ENCODE peak calls at places on chromosomes 7 and 10, in nine cellular contexts. One of them, this sample, is unnamed.

GRCh38 chr10:119259345-119259744 is 52.0 kb downstream of the GRK5 start:
- DNase-seq in fibroblast of the aortic adventitia: no peak
- DNase-seq in heart left ventricle: peak
- DNase-seq in IMR-90: no peak
- DNase-seq in cardiac muscle cell: no peak
- DNase-seq in SK-N-SH: no peak
- DNase-seq in GM13977: no peak
- DNase-seq in PC-3: no peak
- DNase-seq in nephron progenitor cell: no peak
- DNase-seq in this sample: no peak

GRCh38 chr10:114311496-114312195 is 72.6 kb downstream of the VWA2 start:
- DNase-seq in nephron progenitor cell: no peak
- DNase-seq in IMR-90: no peak
- DNase-seq in SK-N-SH: no peak
- DNase-seq in fibroblast of the aortic adventitia: no peak
- DNase-seq in PC-3: no peak
- DNase-seq in heart left ventricle: no peak
- DNase-seq in cardiac muscle cell: no peak
- DNase-seq in GM13977: no peak
- DNase-seq in this sample: no peak

GRCh38 chr10:36375107-36375506 is 733.0 kb upstream of the FZD8 start:
- DNase-seq in fibroblast of the aortic adventitia: no peak
- DNase-seq in cardiac muscle cell: no peak
- DNase-seq in GM13977: no peak
- DNase-seq in IMR-90: no peak
- DNase-seq in heart left ventricle: no peak
- DNase-seq in nephron progenitor cell: no peak
- DNase-seq in PC-3: peak
- DNase-seq in SK-N-SH: no peak
- DNase-seq in this sample: no peak

GRCh38 chr10:60456053-60456452 is 66.4 kb upstream of the ANK3 start:
- DNase-seq in PC-3: peak
- DNase-seq in fibroblast of the aortic adventitia: no peak
- DNase-seq in IMR-90: peak
- DNase-seq in nephron progenitor cell: no peak
- DNase-seq in heart left ventricle: no peak
- DNase-seq in SK-N-SH: no peak
- DNase-seq in cardiac muscle cell: no peak
- DNase-seq in GM13977: no peak
- DNase-seq in this sample: no peak

GRCh38 chr7:47648301-47648900 is 66.5 kb upstream of the TNS3 start:
- DNase-seq in PC-3: no peak
- DNase-seq in fibroblast of the aortic adventitia: peak
- DNase-seq in GM13977: no peak
- DNase-seq in heart left ventricle: no peak
- DNase-seq in SK-N-SH: no peak
- DNase-seq in nephron progenitor cell: no peak
- DNase-seq in cardiac muscle cell: peak
- DNase-seq in IMR-90: peak
- DNase-seq in this sample: no peak

GRCh38 chr10:114604357-114605129 is 53.5 kb downstream of the ABLIM1 start:
- DNase-seq in nephron progenitor cell: no peak
- DNase-seq in fibroblast of the aortic adventitia: peak
- DNase-seq in cardiac muscle cell: no peak
- DNase-seq in GM13977: no peak
- DNase-seq in SK-N-SH: no peak
- DNase-seq in heart left ventricle: no peak
- DNase-seq in IMR-90: no peak
- DNase-seq in PC-3: no peak
- DNase-seq in this sample: no peak

GRCh38 chr10:11162828-11163599 is 145.3 kb downstream of the CELF2 start:
- DNase-seq in IMR-90: no peak
- DNase-seq in fibroblast of the aortic adventitia: no peak
- DNase-seq in SK-N-SH: no peak
- DNase-seq in nephron progenitor cell: no peak
- DNase-seq in heart left ventricle: peak
- DNase-seq in cardiac muscle cell: no peak
- DNase-seq in PC-3: no peak
- DNase-seq in GM13977: peak
- DNase-seq in this sample: no peak

GRCh38 chr7:7522421-7522820 is 13.3 kb downstream of the COL28A1 start:
- DNase-seq in cardiac muscle cell: no peak
- DNase-seq in GM13977: no peak
- DNase-seq in SK-N-SH: no peak
- DNase-seq in PC-3: no peak
- DNase-seq in nephron progenitor cell: no peak
- DNase-seq in fibroblast of the aortic adventitia: no peak
- DNase-seq in IMR-90: peak
- DNase-seq in heart left ventricle: no peak
- DNase-seq in this sample: no peak

GRCh38 chr7:13989138-13989943 is at the start of gene ETV1:
- DNase-seq in cardiac muscle cell: peak
- DNase-seq in IMR-90: peak
- DNase-seq in GM13977: no peak
- DNase-seq in PC-3: peak
- DNase-seq in fibroblast of the aortic adventitia: peak
- DNase-seq in heart left ventricle: peak
- DNase-seq in SK-N-SH: peak
- DNase-seq in nephron progenitor cell: peak
- DNase-seq in this sample: peak

GRCh38 chr7:140316165-140316661 is 82.1 kb downstream of the SLC37A3 start:
- DNase-seq in IMR-90: peak
- DNase-seq in GM13977: no peak
- DNase-seq in PC-3: peak
- DNase-seq in cardiac muscle cell: peak
- DNase-seq in nephron progenitor cell: no peak
- DNase-seq in heart left ventricle: peak
- DNase-seq in fibroblast of the aortic adventitia: peak
- DNase-seq in SK-N-SH: no peak
- DNase-seq in this sample: peak

GRCh38 chr7:45697576-45698136 is 123.5 kb downstream of the ADCY1 start:
- DNase-seq in PC-3: no peak
- DNase-seq in heart left ventricle: no peak
- DNase-seq in fibroblast of the aortic adventitia: no peak
- DNase-seq in SK-N-SH: no peak
- DNase-seq in nephron progenitor cell: no peak
- DNase-seq in cardiac muscle cell: no peak
- DNase-seq in GM13977: no peak
- DNase-seq in IMR-90: peak
- DNase-seq in this sample: no peak

GRCh38 chr7:1592299-1592842 is 22.5 kb upstream of the PSMG3 start:
- DNase-seq in nephron progenitor cell: no peak
- DNase-seq in SK-N-SH: peak
- DNase-seq in PC-3: no peak
- DNase-seq in heart left ventricle: no peak
- DNase-seq in GM13977: no peak
- DNase-seq in fibroblast of the aortic adventitia: no peak
- DNase-seq in IMR-90: no peak
- DNase-seq in cardiac muscle cell: no peak
- DNase-seq in this sample: no peak

GRCh38 chr7:50921114-50921513 is 138.4 kb upstream of the GRB10 start:
- DNase-seq in GM13977: no peak
- DNase-seq in PC-3: peak
- DNase-seq in nephron progenitor cell: no peak
- DNase-seq in SK-N-SH: no peak
- DNase-seq in cardiac muscle cell: no peak
- DNase-seq in heart left ventricle: no peak
- DNase-seq in fibroblast of the aortic adventitia: no peak
- DNase-seq in IMR-90: no peak
- DNase-seq in this sample: no peak

GRCh38 chr7:45136106-45137060 is 21.2 kb upstream of the RAMP3 start:
- DNase-seq in GM13977: peak
- DNase-seq in SK-N-SH: peak
- DNase-seq in IMR-90: peak
- DNase-seq in fibroblast of the aortic adventitia: peak
- DNase-seq in nephron progenitor cell: peak
- DNase-seq in PC-3: peak
- DNase-seq in heart left ventricle: peak
- DNase-seq in cardiac muscle cell: peak
- DNase-seq in this sample: no peak

GRCh38 chr10:3095373-3096139 is 28.2 kb downstream of the PFKP start:
- DNase-seq in GM13977: peak
- DNase-seq in nephron progenitor cell: no peak
- DNase-seq in IMR-90: peak
- DNase-seq in SK-N-SH: no peak
- DNase-seq in cardiac muscle cell: peak
- DNase-seq in fibroblast of the aortic adventitia: peak
- DNase-seq in heart left ventricle: no peak
- DNase-seq in PC-3: peak
- DNase-seq in this sample: no peak

GRCh38 chr7:77699056-77699455 is 2.8 kb downstream of the RSBN1L start:
- DNase-seq in PC-3: no peak
- DNase-seq in IMR-90: no peak
- DNase-seq in heart left ventricle: no peak
- DNase-seq in GM13977: peak
- DNase-seq in cardiac muscle cell: no peak
- DNase-seq in fibroblast of the aortic adventitia: no peak
- DNase-seq in SK-N-SH: peak
- DNase-seq in nephron progenitor cell: no peak
- DNase-seq in this sample: no peak

DNA sequence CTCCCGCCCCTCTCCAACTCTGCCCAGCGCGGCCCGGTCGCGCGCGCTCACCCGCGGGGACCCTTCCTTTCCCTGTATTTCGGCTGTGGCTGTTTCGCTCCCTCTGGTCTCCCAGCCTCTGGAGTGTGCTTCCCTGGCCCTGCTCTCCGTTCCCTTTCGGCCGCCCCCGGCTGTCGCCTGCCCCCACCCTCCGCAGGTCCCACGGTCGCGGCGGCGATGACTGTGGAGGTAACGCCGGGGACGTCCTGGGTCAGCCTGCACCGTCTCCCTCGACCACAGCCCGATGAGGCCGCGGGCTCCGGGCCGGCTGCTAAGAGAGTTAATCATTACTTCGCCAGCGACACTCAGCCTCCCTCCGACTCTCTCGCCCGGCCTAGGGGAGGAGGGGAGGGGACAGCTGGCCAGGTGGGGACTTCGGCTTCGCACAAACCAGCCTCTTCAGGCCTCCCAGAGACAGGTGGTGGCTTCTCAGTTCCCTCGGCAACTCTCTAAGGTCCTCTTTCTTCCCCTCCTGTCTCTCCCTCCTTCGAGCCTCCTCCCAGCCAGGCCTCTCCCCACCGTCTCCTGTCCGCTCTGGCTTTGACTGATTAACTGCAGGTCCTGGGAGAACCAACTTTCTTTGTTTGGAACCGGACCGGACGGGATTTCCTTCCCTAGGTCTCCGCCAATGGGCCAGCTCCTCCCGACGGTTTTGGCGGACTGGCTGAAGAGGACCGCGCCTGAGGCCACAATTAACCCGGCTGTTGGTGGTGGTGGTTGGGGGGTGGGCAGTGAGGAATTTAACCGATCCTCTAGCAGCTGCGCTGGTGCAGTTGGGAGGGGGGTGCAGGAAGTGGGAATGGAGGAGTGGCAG is 5.6 kb upstream of the PAX2 start:
- DNase-seq in SK-N-SH: peak
- DNase-seq in fibroblast of the aortic adventitia: no peak
- DNase-seq in heart left ventricle: no peak
- DNase-seq in IMR-90: no peak
- DNase-seq in nephron progenitor cell: peak
- DNase-seq in GM13977: peak
- DNase-seq in cardiac muscle cell: no peak
- DNase-seq in PC-3: no peak
- DNase-seq in this sample: no peak
- TF ChIP-seq CTCF in SK-N-SH: no peak
- TF ChIP-seq CTCF in fibroblast of the aortic adventitia: no peak
- TF ChIP-seq CTCF in heart left ventricle: no peak
- TF ChIP-seq CTCF in IMR-90: no peak
- TF ChIP-seq CTCF in nephron progenitor cell: no peak
- TF ChIP-seq CTCF in GM13977: no peak
- TF ChIP-seq CTCF in cardiac muscle cell: no peak
- TF ChIP-seq CTCF in PC-3: no peak
- TF ChIP-seq CTCF in this sample: no peak

GRCh38 chr7:90629306-90629918 is 33.3 kb downstream of the CDK14 start:
- DNase-seq in cardiac muscle cell: peak
- DNase-seq in nephron progenitor cell: no peak
- DNase-seq in SK-N-SH: peak
- DNase-seq in GM13977: peak
- DNase-seq in fibroblast of the aortic adventitia: peak
- DNase-seq in heart left ventricle: no peak
- DNase-seq in IMR-90: peak
- DNase-seq in PC-3: peak
- DNase-seq in this sample: no peak
- TF ChIP-seq CTCF in cardiac muscle cell: peak
- TF ChIP-seq CTCF in nephron progenitor cell: peak
- TF ChIP-seq CTCF in SK-N-SH: peak
- TF ChIP-seq CTCF in GM13977: peak
- TF ChIP-seq CTCF in fibroblast of the aortic adventitia: peak
- TF ChIP-seq CTCF in heart left ventricle: peak
- TF ChIP-seq CTCF in IMR-90: peak
- TF ChIP-seq CTCF in PC-3: peak
- TF ChIP-seq CTCF in this sample: peak

DNA sequence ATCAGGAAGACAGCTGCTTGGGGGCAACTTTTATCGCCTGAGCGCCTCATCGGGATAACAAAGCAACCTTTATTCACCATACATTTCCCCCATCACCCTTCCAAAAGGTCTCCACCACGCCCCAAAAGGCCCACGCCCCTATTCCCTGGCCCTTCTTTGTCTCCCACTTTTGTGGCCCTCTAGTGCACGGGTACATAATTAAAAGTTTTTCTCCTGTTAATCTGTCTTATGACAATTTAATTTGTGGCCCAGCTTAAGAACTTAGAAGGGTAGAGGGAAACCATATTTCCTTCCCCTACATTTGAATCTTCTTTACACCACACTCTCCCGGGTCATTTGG is 643 bp downstream of the RP9 start:
- DNase-seq in fibroblast of the aortic adventitia: no peak
- DNase-seq in IMR-90: no peak
- DNase-seq in heart left ventricle: no peak
- DNase-seq in SK-N-SH: peak
- DNase-seq in cardiac muscle cell: no peak
- DNase-seq in PC-3: no peak
- DNase-seq in nephron progenitor cell: no peak
- DNase-seq in GM13977: no peak
- DNase-seq in this sample: no peak
- TF ChIP-seq CTCF in fibroblast of the aortic adventitia: no peak
- TF ChIP-seq CTCF in IMR-90: no peak
- TF ChIP-seq CTCF in heart left ventricle: no peak
- TF ChIP-seq CTCF in SK-N-SH: peak
- TF ChIP-seq CTCF in cardiac muscle cell: peak
- TF ChIP-seq CTCF in PC-3: no peak
- TF ChIP-seq CTCF in nephron progenitor cell: no peak
- TF ChIP-seq CTCF in GM13977: no peak
- TF ChIP-seq CTCF in this sample: no peak

DNA sequence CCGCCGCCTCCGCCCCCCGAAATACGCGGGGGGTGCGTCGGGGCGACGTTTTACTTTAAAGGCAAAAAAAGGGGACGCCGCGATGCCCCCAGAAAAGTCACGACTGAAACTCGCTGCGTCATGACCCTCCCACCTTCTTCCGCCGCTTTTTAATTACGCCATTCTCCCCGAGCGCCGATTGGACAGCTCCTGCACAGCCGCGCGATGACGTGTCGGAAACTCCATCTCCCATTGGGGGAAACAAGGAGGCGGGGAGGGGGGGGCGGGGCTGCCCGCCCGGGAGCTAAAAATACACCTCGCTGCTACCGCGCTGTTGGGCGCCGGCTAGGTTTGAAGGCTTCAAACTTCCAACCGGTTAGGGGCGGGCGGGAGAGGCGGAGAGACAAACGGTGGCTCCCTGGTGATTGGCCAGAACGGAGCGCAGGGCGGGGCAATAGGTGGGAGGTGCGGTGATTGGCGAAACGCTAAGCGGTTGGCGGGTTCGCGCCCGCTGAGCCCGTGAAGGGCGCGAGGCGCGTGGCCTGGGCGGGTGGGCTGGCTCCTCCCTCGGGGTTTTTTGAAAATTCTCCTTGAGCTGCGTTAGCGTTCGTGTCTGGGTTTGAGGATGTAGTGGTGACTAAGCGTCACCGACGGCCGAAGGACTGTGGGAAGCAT is at the start of gene RHEB:
- DNase-seq in SK-N-SH: peak
- DNase-seq in PC-3: peak
- DNase-seq in cardiac muscle cell: peak
- DNase-seq in IMR-90: peak
- DNase-seq in nephron progenitor cell: peak
- DNase-seq in GM13977: peak
- DNase-seq in heart left ventricle: peak
- DNase-seq in fibroblast of the aortic adventitia: peak
- DNase-seq in this sample: peak
- TF ChIP-seq CTCF in SK-N-SH: no peak
- TF ChIP-seq CTCF in PC-3: no peak
- TF ChIP-seq CTCF in cardiac muscle cell: no peak
- TF ChIP-seq CTCF in IMR-90: no peak
- TF ChIP-seq CTCF in nephron progenitor cell: no peak
- TF ChIP-seq CTCF in GM13977: no peak
- TF ChIP-seq CTCF in heart left ventricle: no peak
- TF ChIP-seq CTCF in fibroblast of the aortic adventitia: no peak
- TF ChIP-seq CTCF in this sample: no peak

This sample was measured in omental fat pad.